ENCODE peak calls at places on chromosomes 12 and 14, in four cellular contexts. M is GM06990, Q is H1, D is GM20000. U is an unnamed sample.
A peak's percentile ranks its signal among the peaks of the same experiment; 100 is the strongest.

GRCh38 chr12:21774358-21775129 is at the start of gene KCNJ8:
- DNase-seq in M (no peak), Q (peak; percentile 75), D (no peak), U (peak; percentile 15)

GRCh38 chr12:74847169-74847568 is 309.5 kb downstream of the ATXN7L3B start:
- DNase-seq in M (no peak), Q (no peak), D (no peak), U (no peak)

GRCh38 chr14:68235011-68235410 is 415.4 kb downstream of the RAD51B start:
- DNase-seq in M (no peak), Q (no peak), D (no peak), U (no peak)

GRCh38 chr12:125983784-125984510 is 918.7 kb downstream of the AACS start:
- DNase-seq in M (no peak), Q (peak; percentile 82), D (no peak), U (peak; percentile 13)

GRCh38 chr12:50401383-50402155 is 884 bp downstream of the LARP4 start:
- DNase-seq in M (no peak), Q (no peak), D (peak; percentile 16), U (peak; percentile 29)

GRCh38 chr12:12247584-12247983 is 19.3 kb downstream of the LRP6 start:
- DNase-seq in M (no peak), Q (no peak), D (no peak), U (no peak)

GRCh38 chr12:116539905-116540482 is 19.2 kb upstream of the MAP1LC3B2 start:
- DNase-seq in M (no peak), Q (no peak), D (no peak), U (no peak)

GRCh38 chr12:51895378-51896135 is 7.7 kb downstream of the ANKRD33 start:
- DNase-seq in M (no peak), Q (no peak), D (no peak), U (no peak)

GRCh38 chr12:32509328-32510122 is 110.2 kb downstream of the FGD4 start:
- DNase-seq in M (no peak), Q (no peak), D (no peak), U (no peak)

GRCh38 chr12:57237653-57237951 is 8.1 kb downstream of the SHMT2 start:
- DNase-seq in M (no peak), Q (no peak), D (no peak), U (no peak)

GRCh38 chr12:131535779-131536178 is 175.1 kb upstream of the SFSWAP start:
- DNase-seq in M (no peak), Q (no peak), D (no peak), U (peak; percentile 1)

GRCh38 chr14:105894125-105894977 is 368.0 kb downstream of the TMEM121 start:
- DNase-seq in M (no peak), Q (no peak), D (no peak), U (peak; percentile 5)

GRCh38 chr14:69013943-69014782 is 35.1 kb upstream of the ACTN1 start:
- DNase-seq in M (no peak), Q (no peak), D (no peak), U (no peak)

GRCh38 chr12:120820885-120821510 is 83.2 kb downstream of the SPPL3 start:
- DNase-seq in M (no peak), Q (no peak), D (no peak), U (no peak)

GRCh38 chr14:99522457-99522891 is 41.3 kb downstream of the CCNK start:
- DNase-seq in M (no peak), Q (no peak), D (no peak), U (no peak)

GRCh38 chr14:66600416-66600815 is 92.5 kb downstream of the GPHN start:
- DNase-seq in M (no peak), Q (no peak), D (no peak), U (no peak)

GRCh38 chr12:114794049-114794558 is 110.1 kb upstream of the TBX3 start:
- DNase-seq in M (no peak), Q (no peak), D (no peak), U (no peak)

GRCh38 chr14:102105369-102105768 is 18.5 kb upstream of the HSP90AA1 start:
- DNase-seq in M (no peak), Q (no peak), D (no peak), U (no peak)

GRCh38 chr12:125683748-125684381 is 618.6 kb downstream of the AACS start:
- DNase-seq in M (peak; percentile 62), Q (peak; percentile 99), D (peak; percentile 51), U (peak; percentile 75)

GRCh38 chr12:85923767-85924331 is 49.8 kb downstream of the NTS start:
- DNase-seq in M (no peak), Q (no peak), D (peak; percentile 8), U (peak; percentile 6)

GRCh38 chr12:71607494-71608330 is 55.9 kb downstream of the ZFC3H1 start:
- DNase-seq in M (no peak), Q (no peak), D (no peak), U (no peak)

GRCh38 chr14:22748188-22748587 is 18.3 kb upstream of the OXA1L start:
- DNase-seq in M (no peak), Q (no peak), D (no peak), U (no peak)

GRCh38 chr12:49910331-49911212 is 6.9 kb upstream of the FAIM2 start:
- DNase-seq in M (no peak), Q (no peak), D (no peak), U (no peak)

GRCh38 chr12:89259831-89260230 is 92.5 kb downstream of the DUSP6 start:
- DNase-seq in M (no peak), Q (no peak), D (no peak), U (no peak)

GRCh38 chr12:99745106-99745505 is 97.6 kb downstream of the GARIN6 start:
- DNase-seq in M (no peak), Q (no peak), D (no peak), U (no peak)

GRCh38 chr12:99745895-99746294 is 98.3 kb downstream of the GARIN6 start:
- DNase-seq in M (no peak), Q (no peak), D (no peak), U (no peak)

DNA sequence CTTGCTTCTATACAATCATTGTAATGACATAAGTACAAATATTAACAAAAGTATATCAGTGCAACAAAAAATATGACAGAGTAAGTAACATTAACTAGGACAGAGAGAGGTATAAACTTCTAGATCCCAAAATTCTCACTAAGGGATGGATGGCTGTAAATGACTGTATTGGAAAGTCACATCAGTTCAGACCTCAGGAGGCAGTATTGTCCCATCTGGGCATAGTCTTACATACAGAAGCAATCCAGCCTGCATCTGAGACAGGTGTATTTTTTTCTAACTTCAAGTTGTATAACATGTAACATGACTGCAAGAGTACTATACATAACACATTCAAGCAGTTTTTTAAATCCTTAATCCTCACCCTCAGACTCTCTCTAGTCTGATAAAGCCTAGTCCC is 99.0 kb downstream of the GARIN6 start:
- DNase-seq in M (no peak), Q (no peak), D (no peak), U (no peak)
- TF ChIP-seq CTCF in M (no peak), Q (peak; percentile 51), D (no peak), U (no peak)

DNA sequence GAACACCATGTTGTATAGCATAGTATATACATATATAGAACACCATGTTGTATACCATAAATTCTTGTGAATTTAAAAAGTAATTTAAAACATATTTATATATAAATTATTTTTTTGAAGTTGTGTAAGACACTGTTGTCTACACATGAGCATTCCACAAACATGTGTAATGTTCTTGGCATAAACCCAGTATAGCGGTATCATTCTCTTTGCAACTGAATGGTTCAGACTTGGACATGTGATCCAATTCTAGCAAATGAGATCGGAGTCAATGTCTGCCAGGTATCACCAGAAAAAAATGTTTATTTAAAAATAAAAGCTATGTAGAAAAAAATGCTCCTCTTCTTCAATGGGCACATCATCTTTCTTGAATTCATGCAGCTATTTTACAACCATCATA is 33.9 kb downstream of the CEP290 start:
- DNase-seq in M (no peak), Q (no peak), D (no peak), U (no peak)
- TF ChIP-seq CTCF in M (no peak), Q (no peak), D (no peak), U (no peak)

GRCh38 chr12:5898874-5899273 is 46.2 kb downstream of the ANO2 start:
- DNase-seq in M (no peak), Q (no peak), D (no peak), U (no peak)
- TF ChIP-seq CTCF in M (peak; percentile 25), Q (peak; percentile 65), D (no peak), U (no peak)

GRCh38 chr14:94005324-94005723 is 8.2 kb downstream of the CCDC197 start:
- DNase-seq in M (no peak), Q (no peak), D (no peak), U (peak; percentile 59)
- TF ChIP-seq CTCF in M (peak; percentile 62), Q (peak; percentile 66), D (peak; percentile 35), U (no peak)